ENCODE peak calls at places on chromosome 16, in six cellular contexts. One of them, this sample, is unnamed.

GRCh38 chr16:56227936-56228335 is 36.6 kb downstream of the GNAO1 start:
- DNase-seq in kidney: no peak
- DNase-seq in iris pigment epithelial cell: no peak
- DNase-seq in stimulated activated CD4-positive, alpha-beta T cell treated with anti-CD3 and anti-CD28 coated beads, Interleukin-4, amount 100 ng/mL, for 1 hour: no peak
- DNase-seq in CD8-positive, alpha-beta memory T cell: no peak
- DNase-seq in posterior cingulate gyrus: no peak
- DNase-seq in this sample: no peak

GRCh38 chr16:4342866-4343744 is 8.0 kb downstream of the PAM16 start:
- DNase-seq in CD8-positive, alpha-beta memory T cell: no peak
- DNase-seq in kidney: no peak
- DNase-seq in stimulated activated CD4-positive, alpha-beta T cell treated with anti-CD3 and anti-CD28 coated beads, Interleukin-4, amount 100 ng/mL, for 1 hour: no peak
- DNase-seq in posterior cingulate gyrus: peak; percentile 85
- DNase-seq in iris pigment epithelial cell: no peak
- DNase-seq in this sample: no peak

GRCh38 chr16:70589998-70590471 is 56.3 kb upstream of the IL34 start:
- DNase-seq in iris pigment epithelial cell: peak; percentile 65
- DNase-seq in stimulated activated CD4-positive, alpha-beta T cell treated with anti-CD3 and anti-CD28 coated beads, Interleukin-4, amount 100 ng/mL, for 1 hour: no peak
- DNase-seq in CD8-positive, alpha-beta memory T cell: no peak
- DNase-seq in posterior cingulate gyrus: peak; percentile 60
- DNase-seq in kidney: peak; percentile 76
- DNase-seq in this sample: no peak

GRCh38 chr16:10876799-10877341 is at the start of gene CIITA:
- DNase-seq in kidney: peak; percentile 90
- DNase-seq in CD8-positive, alpha-beta memory T cell: peak; percentile 14
- DNase-seq in posterior cingulate gyrus: peak; percentile 92
- DNase-seq in iris pigment epithelial cell: peak; percentile 48
- DNase-seq in stimulated activated CD4-positive, alpha-beta T cell treated with anti-CD3 and anti-CD28 coated beads, Interleukin-4, amount 100 ng/mL, for 1 hour: peak; percentile 31
- DNase-seq in this sample: peak; percentile 38

GRCh38 chr16:28826141-28826540 is 3.3 kb downstream of the ATXN2L start:
- DNase-seq in iris pigment epithelial cell: peak; percentile 7
- DNase-seq in CD8-positive, alpha-beta memory T cell: no peak
- DNase-seq in posterior cingulate gyrus: peak; percentile 75
- DNase-seq in stimulated activated CD4-positive, alpha-beta T cell treated with anti-CD3 and anti-CD28 coated beads, Interleukin-4, amount 100 ng/mL, for 1 hour: no peak
- DNase-seq in kidney: no peak
- DNase-seq in this sample: no peak

GRCh38 chr16:74738134-74738541 is 36.5 kb downstream of the FA2H start:
- DNase-seq in kidney: peak; percentile 80
- DNase-seq in posterior cingulate gyrus: no peak
- DNase-seq in iris pigment epithelial cell: no peak
- DNase-seq in stimulated activated CD4-positive, alpha-beta T cell treated with anti-CD3 and anti-CD28 coated beads, Interleukin-4, amount 100 ng/mL, for 1 hour: no peak
- DNase-seq in CD8-positive, alpha-beta memory T cell: no peak
- DNase-seq in this sample: no peak

GRCh38 chr16:23072769-23073549 is 76.3 kb downstream of the USP31 start:
- DNase-seq in posterior cingulate gyrus: no peak
- DNase-seq in CD8-positive, alpha-beta memory T cell: no peak
- DNase-seq in kidney: no peak
- DNase-seq in stimulated activated CD4-positive, alpha-beta T cell treated with anti-CD3 and anti-CD28 coated beads, Interleukin-4, amount 100 ng/mL, for 1 hour: no peak
- DNase-seq in iris pigment epithelial cell: peak; percentile 49
- DNase-seq in this sample: no peak

GRCh38 chr16:66020642-66021041 is 345.8 kb upstream of the CDH5 start:
- DNase-seq in iris pigment epithelial cell: peak; percentile 68
- DNase-seq in CD8-positive, alpha-beta memory T cell: no peak
- DNase-seq in posterior cingulate gyrus: no peak
- DNase-seq in stimulated activated CD4-positive, alpha-beta T cell treated with anti-CD3 and anti-CD28 coated beads, Interleukin-4, amount 100 ng/mL, for 1 hour: no peak
- DNase-seq in kidney: no peak
- DNase-seq in this sample: no peak

GRCh38 chr16:3800019-3800418 is 80.5 kb downstream of the CREBBP start:
- DNase-seq in stimulated activated CD4-positive, alpha-beta T cell treated with anti-CD3 and anti-CD28 coated beads, Interleukin-4, amount 100 ng/mL, for 1 hour: no peak
- DNase-seq in posterior cingulate gyrus: no peak
- DNase-seq in kidney: no peak
- DNase-seq in CD8-positive, alpha-beta memory T cell: no peak
- DNase-seq in iris pigment epithelial cell: no peak
- DNase-seq in this sample: no peak

GRCh38 chr16:70675851-70676513 is 9.9 kb downstream of the MTSS2 start:
- DNase-seq in posterior cingulate gyrus: peak; percentile 79
- DNase-seq in kidney: peak; percentile 43
- DNase-seq in stimulated activated CD4-positive, alpha-beta T cell treated with anti-CD3 and anti-CD28 coated beads, Interleukin-4, amount 100 ng/mL, for 1 hour: no peak
- DNase-seq in iris pigment epithelial cell: no peak
- DNase-seq in CD8-positive, alpha-beta memory T cell: no peak
- DNase-seq in this sample: no peak

GRCh38 chr16:10558746-10559641 is 21.4 kb downstream of the EMP2 start:
- DNase-seq in CD8-positive, alpha-beta memory T cell: no peak
- DNase-seq in posterior cingulate gyrus: peak; percentile 91
- DNase-seq in iris pigment epithelial cell: no peak
- DNase-seq in kidney: peak; percentile 91
- DNase-seq in stimulated activated CD4-positive, alpha-beta T cell treated with anti-CD3 and anti-CD28 coated beads, Interleukin-4, amount 100 ng/mL, for 1 hour: no peak
- DNase-seq in this sample: no peak

GRCh38 chr16:55257971-55258613 is 65.9 kb upstream of the IRX6 start:
- DNase-seq in kidney: peak; percentile 78
- DNase-seq in iris pigment epithelial cell: peak; percentile 17
- DNase-seq in posterior cingulate gyrus: no peak
- DNase-seq in stimulated activated CD4-positive, alpha-beta T cell treated with anti-CD3 and anti-CD28 coated beads, Interleukin-4, amount 100 ng/mL, for 1 hour: peak; percentile 43
- DNase-seq in CD8-positive, alpha-beta memory T cell: peak; percentile 5
- DNase-seq in this sample: peak; percentile 45

GRCh38 chr16:11133344-11133921 is 122.6 kb downstream of the SOCS1 start:
- DNase-seq in kidney: peak; percentile 94
- DNase-seq in iris pigment epithelial cell: peak; percentile 98
- DNase-seq in CD8-positive, alpha-beta memory T cell: no peak
- DNase-seq in stimulated activated CD4-positive, alpha-beta T cell treated with anti-CD3 and anti-CD28 coated beads, Interleukin-4, amount 100 ng/mL, for 1 hour: no peak
- DNase-seq in posterior cingulate gyrus: no peak
- DNase-seq in this sample: no peak

This sample was measured in activated T-cell treated with anti-CD3 and anti-CD28 coated beads, Interleukin-2, amount 50 U/mL, for 1 hour.